ENCODE peak calls at places on chromosomes 5 and 9, in seven cellular contexts. V, Z, K, B, S, F and L are unnamed samples.

GRCh38 chr5:57174128-57174849 is 430 bp downstream of the GPBP1 start:
- DNase-seq in V (peak), Z (peak), K (peak), B (peak), S (no peak), F (peak), L (no peak)

GRCh38 chr9:114606597-114607207 is 4.4 kb upstream of the TMEM268 start:
- DNase-seq in V (no peak), Z (no peak), K (no peak), B (peak), S (no peak), F (peak), L (no peak)

GRCh38 chr5:88883566-88884434 is 816 bp upstream of the MEF2C start:
- DNase-seq in V (peak), Z (peak), K (no peak), B (peak), S (peak), F (peak), L (peak)

GRCh38 chr5:77174526-77174925 is 36.0 kb upstream of the PDE8B start:
- DNase-seq in V (no peak), Z (no peak), K (no peak), B (no peak), S (no peak), F (no peak), L (no peak)

GRCh38 chr5:95969646-95970358 is 8.2 kb upstream of the ELL2 start:
- DNase-seq in V (no peak), Z (no peak), K (no peak), B (peak), S (no peak), F (no peak), L (no peak)

GRCh38 chr9:136170291-136170901 is 34.5 kb downstream of the LHX3 start:
- DNase-seq in V (peak), Z (no peak), K (peak), B (no peak), S (no peak), F (no peak), L (peak)

GRCh38 chr9:71768388-71769174 is at the start of gene CEMIP2:
- DNase-seq in V (peak), Z (peak), K (peak), B (peak), S (peak), F (peak), L (peak)

GRCh38 chr5:151480859-151481258 is 33.5 kb downstream of the SLC36A1 start:
- DNase-seq in V (no peak), Z (no peak), K (no peak), B (peak), S (peak), F (peak), L (no peak)

GRCh38 chr5:116308391-116308790 is 223.6 kb downstream of the COMMD10 start:
- DNase-seq in V (no peak), Z (no peak), K (no peak), B (no peak), S (no peak), F (no peak), L (no peak)

GRCh38 chr9:89234186-89234585 is 55.6 kb upstream of the SHC3 start:
- DNase-seq in V (no peak), Z (no peak), K (no peak), B (no peak), S (no peak), F (no peak), L (no peak)

GRCh38 chr5:74149395-74149794 is 491.1 kb downstream of the ENC1 start:
- DNase-seq in V (no peak), Z (no peak), K (no peak), B (peak), S (no peak), F (peak), L (no peak)

GRCh38 chr5:78908173-78908901 is 76.8 kb downstream of the ARSB start:
- DNase-seq in V (no peak), Z (no peak), K (no peak), B (peak), S (no peak), F (peak), L (no peak)

GRCh38 chr9:69981686-69982450 is 61.8 kb upstream of the MAMDC2 start:
- DNase-seq in V (no peak), Z (no peak), K (no peak), B (peak), S (no peak), F (peak), L (no peak)

GRCh38 chr5:126656397-126657007 is 55.8 kb downstream of the PHAX start:
- DNase-seq in V (peak), Z (no peak), K (no peak), B (peak), S (peak), F (peak), L (no peak)

GRCh38 chr5:14208071-14209021 is 65.2 kb downstream of the TRIO start:
- DNase-seq in V (no peak), Z (no peak), K (no peak), B (peak), S (no peak), F (peak), L (no peak)

GRCh38 chr9:137488330-137488653 is 29.2 kb upstream of the NSMF start:
- DNase-seq in V (no peak), Z (no peak), K (no peak), B (no peak), S (no peak), F (no peak), L (no peak)

GRCh38 chr9:134655591-134656333 is 14.2 kb downstream of the COL5A1 start:
- DNase-seq in V (no peak), Z (no peak), K (no peak), B (no peak), S (no peak), F (peak), L (no peak)

GRCh38 chr5:176578391-176578808 is 29.3 kb downstream of the CDHR2 start:
- DNase-seq in V (peak), Z (no peak), K (peak), B (peak), S (no peak), F (peak), L (peak)

GRCh38 chr5:71882826-71883744 is 164.0 kb downstream of the CARTPT start:
- DNase-seq in V (no peak), Z (no peak), K (no peak), B (peak), S (no peak), F (peak), L (no peak)

GRCh38 chr9:88951143-88951542 is 40.1 kb upstream of the S1PR3 start:
- DNase-seq in V (no peak), Z (no peak), K (no peak), B (no peak), S (no peak), F (no peak), L (no peak)

GRCh38 chr9:134010774-134011173 is 14.5 kb upstream of the BRD3OS start:
- DNase-seq in V (no peak), Z (no peak), K (no peak), B (peak), S (no peak), F (peak), L (no peak)

GRCh38 chr9:106737516-106737915 is 125.5 kb upstream of the ZNF462 start:
- DNase-seq in V (no peak), Z (no peak), K (no peak), B (no peak), S (no peak), F (no peak), L (no peak)

GRCh38 chr5:139843991-139844390 is 48.4 kb downstream of the PSD2 start:
- DNase-seq in V (no peak), Z (no peak), K (no peak), B (no peak), S (no peak), F (no peak), L (no peak)

GRCh38 chr9:136179101-136179616 is 25.8 kb downstream of the LHX3 start:
- DNase-seq in V (no peak), Z (no peak), K (no peak), B (no peak), S (no peak), F (no peak), L (no peak)

GRCh38 chr5:84862132-84862531 is 477.5 kb upstream of the EDIL3 start:
- DNase-seq in V (no peak), Z (no peak), K (no peak), B (no peak), S (no peak), F (no peak), L (no peak)

GRCh38 chr5:130102995-130103394 is 198.7 kb downstream of the CHSY3 start:
- DNase-seq in V (no peak), Z (no peak), K (no peak), B (peak), S (no peak), F (no peak), L (no peak)

GRCh38 chr9:132498811-132499210 is 83.6 kb upstream of the BARHL1 start:
- DNase-seq in V (no peak), Z (no peak), K (no peak), B (no peak), S (no peak), F (peak), L (no peak)